ENCODE peak calls at places on chromosomes 6 and 20, in ten cellular contexts. O, C, X, E, Q, M, S, I, Y and T are unnamed samples.
A peak's percentile ranks its signal among the peaks of the same experiment; 100 is the strongest.

GRCh38 chr20:6863798-6864201 is 96.3 kb downstream of the BMP2 start:
- DNase-seq in O (no peak), C (no peak), X (no peak), E (no peak), Q (no peak), M (no peak), S (no peak), I (no peak), Y (no peak), T (no peak)

GRCh38 chr20:6819599-6819998 is 52.1 kb downstream of the BMP2 start:
- DNase-seq in O (no peak), C (no peak), X (no peak), E (no peak), Q (no peak), M (no peak), S (peak; percentile 59), I (peak; percentile 29), Y (no peak), T (no peak)

GRCh38 chr20:48115511-48115910 is 330.2 kb upstream of the SULF2 start:
- DNase-seq in O (no peak), C (no peak), X (no peak), E (no peak), Q (peak; percentile 12), M (no peak), S (no peak), I (no peak), Y (no peak), T (no peak)

GRCh38 chr20:59356662-59357061 is 56.3 kb downstream of the EDN3 start:
- DNase-seq in O (no peak), C (no peak), X (no peak), E (no peak), Q (no peak), M (no peak), S (no peak), I (no peak), Y (no peak), T (no peak)

GRCh38 chr6:161226005-161226964 is 47.6 kb downstream of the AGPAT4 start:
- DNase-seq in O (no peak), C (no peak), X (no peak), E (no peak), Q (no peak), M (no peak), S (no peak), I (no peak), Y (no peak), T (no peak)

GRCh38 chr20:23145281-23145700 is 59.2 kb upstream of the CD93 start:
- DNase-seq in O (no peak), C (no peak), X (no peak), E (no peak), Q (peak; percentile 63), M (no peak), S (peak; percentile 82), I (no peak), Y (peak; percentile 72), T (peak; percentile 52)

GRCh38 chr6:122381494-122382083 is 17.9 kb upstream of the HSF2 start:
- DNase-seq in O (peak; percentile 50), C (peak; percentile 67), X (peak; percentile 33), E (peak; percentile 92), Q (no peak), M (no peak), S (peak; percentile 54), I (peak; percentile 41), Y (peak; percentile 18), T (peak; percentile 74)

GRCh38 chr6:34057790-34058189 is 88.1 kb downstream of the GRM4 start:
- DNase-seq in O (no peak), C (no peak), X (no peak), E (no peak), Q (no peak), M (no peak), S (no peak), I (no peak), Y (no peak), T (no peak)

GRCh38 chr20:19903168-19903676 is 113.9 kb upstream of the NAA20 start:
- DNase-seq in O (peak; percentile 47), C (peak; percentile 25), X (no peak), E (peak; percentile 10), Q (no peak), M (peak; percentile 56), S (no peak), I (peak; percentile 59), Y (no peak), T (peak; percentile 43)

GRCh38 chr6:106520711-106521367 is 108.5 kb downstream of the RTN4IP1 start:
- DNase-seq in O (no peak), C (peak; percentile 69), X (peak; percentile 58), E (no peak), Q (peak; percentile 69), M (no peak), S (no peak), I (peak; percentile 38), Y (no peak), T (no peak)

GRCh38 chr6:25369450-25370086 is 90.4 kb downstream of the CARMIL1 start:
- DNase-seq in O (peak; percentile 37), C (peak; percentile 59), X (no peak), E (peak; percentile 32), Q (no peak), M (no peak), S (no peak), I (peak; percentile 48), Y (no peak), T (no peak)

GRCh38 chr6:219641-220198 is 72.6 kb upstream of the DUSP22 start:
- DNase-seq in O (peak; percentile 51), C (peak; percentile 20), X (no peak), E (peak; percentile 37), Q (peak; percentile 83), M (no peak), S (peak; percentile 70), I (no peak), Y (peak; percentile 61), T (peak; percentile 43)

GRCh38 chr20:43904195-43904594 is 10.5 kb upstream of the TOX2 start:
- DNase-seq in O (no peak), C (no peak), X (no peak), E (peak; percentile 45), Q (no peak), M (no peak), S (no peak), I (no peak), Y (no peak), T (no peak)

GRCh38 chr6:11398451-11399326 is 138.9 kb upstream of the TMEM170B start:
- DNase-seq in O (no peak), C (no peak), X (no peak), E (no peak), Q (no peak), M (no peak), S (no peak), I (peak; percentile 59), Y (no peak), T (no peak)

GRCh38 chr6:11393713-11394627 is 143.6 kb upstream of the TMEM170B start:
- DNase-seq in O (no peak), C (no peak), X (no peak), E (no peak), Q (no peak), M (peak; percentile 62), S (peak; percentile 42), I (no peak), Y (no peak), T (peak; percentile 41)

GRCh38 chr6:11392778-11393507 is 144.6 kb upstream of the TMEM170B start:
- DNase-seq in O (no peak), C (no peak), X (no peak), E (no peak), Q (no peak), M (peak; percentile 77), S (no peak), I (peak; percentile 91), Y (no peak), T (peak; percentile 50)

GRCh38 chr6:11396860-11397259 is 140.7 kb upstream of the TMEM170B start:
- DNase-seq in O (no peak), C (no peak), X (no peak), E (no peak), Q (no peak), M (no peak), S (no peak), I (no peak), Y (no peak), T (no peak)

GRCh38 chr6:11397622-11398450 is 139.7 kb upstream of the TMEM170B start:
- DNase-seq in O (no peak), C (no peak), X (no peak), E (no peak), Q (no peak), M (no peak), S (no peak), I (no peak), Y (no peak), T (no peak)
- TF ChIP-seq CTCF in O (no peak), C (no peak), X (no peak), E (no peak), Q (no peak), M (no peak), S (no peak), I (no peak), Y (no peak), T (no peak)

DNA sequence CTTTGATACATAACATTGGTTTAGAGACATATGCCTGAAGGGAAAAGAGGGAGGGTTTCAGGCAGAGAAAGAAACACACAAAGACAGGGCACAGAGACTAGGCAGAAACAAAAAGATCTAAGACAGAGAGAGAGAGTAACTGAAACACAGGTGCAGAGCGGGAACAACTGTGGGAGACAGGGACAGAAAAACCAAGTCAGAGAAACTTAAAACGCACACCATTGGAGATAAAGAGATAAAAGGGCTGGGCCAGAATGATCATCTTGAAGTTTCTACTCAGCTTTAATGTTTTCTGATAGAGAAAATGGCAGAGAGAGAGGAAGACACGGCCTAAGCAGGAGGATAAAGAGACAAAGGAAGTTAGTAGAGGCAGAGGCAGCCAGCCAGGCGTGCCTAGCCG is 11.8 kb downstream of the UNC5CL start:
- DNase-seq in O (no peak), C (no peak), X (no peak), E (no peak), Q (no peak), M (no peak), S (peak; percentile 9), I (no peak), Y (no peak), T (no peak)
- H3K4me3 ChIP-seq in O (peak overlapping the region; percentile 59), C (peak overlapping the region; percentile 59), X (peak overlapping the region; percentile 67), E (peak overlapping the region; percentile 58), Q (peak overlapping the region; percentile 62), M (no peak overlapping the region), S (peak overlapping the region; percentile 69), I (peak overlapping the region; percentile 36), Y (peak overlapping the region; percentile 68), T (peak overlapping the region; percentile 55)

GRCh38 chr6:13354331-13355042 is 26.1 kb upstream of the TBC1D7 start:
- DNase-seq in O (no peak), C (peak; percentile 42), X (no peak), E (no peak), Q (no peak), M (no peak), S (peak; percentile 66), I (no peak), Y (no peak), T (peak; percentile 58)
- H3K27ac ChIP-seq in O (peak overlapping the region; percentile 54), C (peak overlapping the region; percentile 89), X (no peak overlapping the region), E (no peak overlapping the region), Q (peak overlapping the region; percentile 60), M (peak overlapping the region; percentile 74), S (peak overlapping the region; percentile 62), I (peak overlapping the region; percentile 21), Y (peak overlapping the region; percentile 19), T (no peak overlapping the region)

DNA sequence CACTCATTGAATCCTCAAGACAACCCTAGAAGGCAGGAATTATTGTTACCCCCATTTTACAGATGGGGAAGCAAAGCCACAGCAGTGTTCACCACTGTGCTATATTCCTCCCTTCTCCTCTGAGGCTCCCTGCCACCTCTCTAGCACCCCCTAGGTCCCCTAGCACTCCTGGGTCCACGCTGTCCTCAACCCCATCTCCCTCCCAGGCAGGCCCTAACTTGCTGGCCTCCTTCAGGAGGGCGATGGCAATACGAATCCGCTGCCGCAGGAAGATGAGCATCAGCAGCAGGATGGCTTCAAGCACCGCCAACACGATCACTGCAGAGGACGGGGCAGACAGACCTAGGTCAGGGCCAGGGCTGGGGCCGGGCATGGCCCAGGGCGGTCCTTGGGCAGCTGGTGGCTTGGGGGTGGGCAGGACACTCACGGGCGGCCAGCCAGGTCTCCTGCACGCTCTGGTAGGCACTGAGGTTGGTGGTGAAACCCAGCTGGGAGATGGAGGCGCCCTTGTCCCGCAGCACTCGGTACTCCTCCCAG is 7.8 kb upstream of the NEU1 start:
- DNase-seq in O (no peak), C (no peak), X (no peak), E (peak; percentile 66), Q (no peak), M (no peak), S (no peak), I (no peak), Y (no peak), T (no peak)
- TF ChIP-seq CTCF in O (no peak), C (peak; percentile 61), X (no peak), E (peak; percentile 49), Q (no peak), M (no peak), S (peak; percentile 38), I (no peak), Y (no peak), T (peak; percentile 17)